ENCODE peak calls at places on chromosomes 13 and 19, in four cellular contexts. M is H1, T is IMR-90, C is H9. W is an unnamed sample.

GRCh38 chr13:101695870-101696516 is 243.5 kb downstream of the ITGBL1 start:
- DNase-seq in M (no peak), T (no peak), C (no peak), W (no peak)

GRCh38 chr19:33946535-33947323 is 150.1 kb downstream of the KCTD15 start:
- DNase-seq in T (no peak), M (no peak), C (no peak), W (no peak)

GRCh38 chr19:32624410-32624809 is 43.4 kb downstream of the PDCD5 start:
- DNase-seq in C (no peak), T (no peak), M (no peak), W (no peak)

GRCh38 chr13:72586519-72586918 is 140.9 kb downstream of the MZT1 start:
- DNase-seq in T (no peak), M (no peak), C (no peak), W (no peak)

GRCh38 chr19:13428352-13428751 is 77.9 kb downstream of the CACNA1A start:
- DNase-seq in M (no peak), T (peak), C (peak), W (peak)

GRCh38 chr13:25886438-25887214 is 165.2 kb downstream of the SHISA2 start:
- DNase-seq in C (no peak), T (peak), M (no peak), W (no peak)

GRCh38 chr19:29525901-29526729 is at the start of gene VSTM2B:
- DNase-seq in M (no peak), T (no peak), C (no peak), W (no peak)

GRCh38 chr19:38453596-38453995 is 20.1 kb downstream of the RYR1 start:
- DNase-seq in M (no peak), C (no peak), T (no peak), W (no peak)

GRCh38 chr13:94192576-94192975 is 286.9 kb downstream of the DCT start:
- DNase-seq in C (peak), M (no peak), T (peak), W (peak)

GRCh38 chr13:106286811-106287210 is 248.7 kb downstream of the EFNB2 start:
- DNase-seq in T (no peak), M (no peak), C (no peak), W (peak)

GRCh38 chr13:51804295-51805172 is 571 bp upstream of the DHRS12 start:
- DNase-seq in T (no peak), C (no peak), M (no peak), W (no peak)

GRCh38 chr13:98487522-98487921 is 89.4 kb downstream of the STK24 start:
- DNase-seq in M (no peak), C (no peak), T (no peak), W (no peak)

GRCh38 chr13:110332750-110333149 is 25.7 kb downstream of the COL4A2 start:
- DNase-seq in M (no peak), T (peak), C (no peak), W (no peak)

GRCh38 chr19:34150558-34150957 is 21.7 kb upstream of the LSM14A start:
- DNase-seq in M (no peak), C (no peak), T (no peak), W (no peak)

GRCh38 chr19:532578-533484 is 1.3 kb downstream of the CDC34 start:
- DNase-seq in M (no peak), C (peak), T (peak), W (peak)

GRCh38 chr13:62357887-62358645 is 942.4 kb upstream of the PCDH20 start:
- DNase-seq in T (peak), M (peak), C (peak), W (peak)

GRCh38 chr19:38952395-38953165 is 21.8 kb downstream of the MRPS12 start:
- DNase-seq in M (no peak), C (peak), T (peak), W (peak)

GRCh38 chr19:10521461-10522216 is 4.4 kb upstream of the S1PR5 start:
- DNase-seq in T (no peak), C (no peak), M (no peak), W (no peak)

GRCh38 chr19:49475191-49475932 is 1.3 kb downstream of the FLT3LG start:
- DNase-seq in C (peak), T (no peak), M (no peak), W (no peak)

GRCh38 chr19:49473868-49474544 is at the start of gene FLT3LG:
- DNase-seq in T (peak), M (no peak), C (peak), W (no peak)

GRCh38 chr19:49474545-49474930 is 523 bp downstream of the FLT3LG start:
- DNase-seq in T (no peak), C (no peak), M (no peak), W (no peak)

GRCh38 chr19:49470615-49470978 is 3.4 kb upstream of the FLT3LG start:
- DNase-seq in C (no peak), M (no peak), T (no peak), W (no peak)

DNA sequence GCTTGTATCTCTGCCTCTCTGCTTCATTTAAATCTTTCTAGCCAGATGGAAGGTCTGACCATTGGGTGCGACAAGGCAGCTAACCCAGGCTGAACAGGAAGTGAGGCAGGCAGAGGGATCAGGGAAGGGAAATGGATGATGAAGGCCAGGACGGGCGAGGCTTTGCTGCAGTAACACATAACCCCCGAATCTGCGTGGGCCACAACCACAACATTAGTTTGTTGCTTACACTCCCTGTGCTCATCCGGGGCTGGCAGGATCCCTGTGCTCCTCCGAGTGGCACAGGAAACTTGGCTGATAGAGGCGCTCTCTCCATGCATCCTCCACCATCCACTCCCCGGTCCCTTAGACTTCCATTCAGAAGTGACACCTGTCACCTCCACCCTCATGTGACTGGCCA is 1.1 kb upstream of the FLT3LG start:
- DNase-seq in T (no peak), C (no peak), M (no peak), W (no peak)
- H4K5ac ChIP-seq in T (no peak), C (no peak), M (no peak), W (no peak)

GRCh38 chr13:41383400-41383799 is 72.3 kb downstream of the NAA16 start:
- DNase-seq in M (no peak), C (no peak), T (peak), W (no peak)
- H3K4me2 ChIP-seq in M (no peak), C (no peak), T (no peak), W (no peak)

GRCh38 chr19:14672043-14672872 is 2.4 kb downstream of the ADGRE3 start:
- DNase-seq in T (no peak), C (no peak), M (no peak), W (no peak)

GRCh38 chr19:14674764-14675163 is at the start of gene ADGRE3:
- DNase-seq in C (no peak), T (no peak), M (no peak), W (no peak)

GRCh38 chr19:14669940-14670339 is 4.7 kb downstream of the ADGRE3 start:
- DNase-seq in C (no peak), M (no peak), T (no peak), W (no peak)

GRCh38 chr19:14673088-14673487 is 1.6 kb downstream of the ADGRE3 start:
- DNase-seq in M (no peak), T (no peak), C (no peak), W (no peak)

DNA sequence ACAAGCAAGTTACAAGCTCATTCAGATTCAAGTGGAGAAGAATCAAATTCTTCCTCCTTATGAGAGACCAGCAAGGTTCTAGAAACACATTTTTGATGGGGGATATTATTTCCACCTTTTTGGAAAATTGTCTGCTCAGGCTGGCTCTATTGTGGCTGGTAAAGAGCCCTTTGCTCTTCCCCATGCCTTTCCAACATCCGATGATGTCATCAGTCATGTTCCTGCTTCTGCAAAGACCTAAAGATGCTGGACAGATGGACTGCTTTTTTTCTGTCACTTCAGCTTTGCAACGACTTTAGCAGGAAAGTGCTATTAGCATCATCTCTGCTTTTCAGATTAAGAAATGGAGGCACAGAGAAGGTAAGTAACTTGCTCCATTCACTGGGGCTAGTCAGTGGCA is 4.2 kb downstream of the ADGRE3 start:
- DNase-seq in T (no peak), C (no peak), M (no peak), W (no peak)
- H4K5ac ChIP-seq in T (no peak), C (no peak), M (no peak), W (no peak)

GRCh38 chr13:66171821-66172220 is 1058.3 kb downstream of the PCDH9 start:
- DNase-seq in C (no peak), T (no peak), M (no peak), W (no peak)
- H3K4me2 ChIP-seq in C (no peak), T (no peak), M (no peak), W (no peak)

GRCh38 chr19:6948884-6949283 is 61.5 kb downstream of the ADGRE1 start:
- DNase-seq in C (no peak), T (no peak), M (no peak), W (no peak)
- H4K5ac ChIP-seq in C (no peak), T (no peak), M (no peak), W (no peak)

W was measured in mesendoderm.